ENCODE peak calls at places on chromosomes 6 and 20, in eight cellular contexts. Q, C, Y, R, H, V, G and F are unnamed samples.

GRCh38 chr6:32406197-32406596 is 784 bp downstream of the BTNL2 start:
- DNase-seq in Y (no peak), V (no peak), Q (no peak), R (no peak), H (no peak), G (no peak), C (no peak), F (no peak)

GRCh38 chr20:58458342-58459057 is 56.7 kb downstream of the APCDD1L start:
- DNase-seq in G (no peak), H (peak), V (peak), Q (peak), C (no peak), R (no peak), Y (no peak), F (no peak)

GRCh38 chr20:4065405-4065841 is 50.1 kb upstream of the RNF24 start:
- DNase-seq in C (no peak), V (peak), Q (no peak), H (no peak), Y (no peak), R (no peak), G (no peak), F (no peak)

GRCh38 chr6:140048202-140048790 is 673.8 kb upstream of the CITED2 start:
- DNase-seq in G (no peak), Q (no peak), R (no peak), H (no peak), V (no peak), Y (no peak), C (no peak), F (no peak)

GRCh38 chr20:48153523-48153922 is 368.2 kb upstream of the SULF2 start:
- DNase-seq in H (no peak), V (peak), C (no peak), R (no peak), Q (no peak), G (no peak), Y (no peak), F (no peak)

GRCh38 chr20:45343445-45343866 is 4.8 kb downstream of the SDC4 start:
- DNase-seq in Y (no peak), R (peak), V (no peak), G (no peak), Q (no peak), H (no peak), C (no peak), F (peak)

GRCh38 chr6:144434308-144434990 is 149.3 kb downstream of the UTRN start:
- DNase-seq in V (peak), Y (no peak), G (no peak), C (no peak), Q (no peak), H (no peak), R (no peak), F (no peak)

GRCh38 chr6:12353731-12354130 is 63.6 kb downstream of the EDN1 start:
- DNase-seq in Q (no peak), C (no peak), V (peak), H (no peak), Y (no peak), G (no peak), R (no peak), F (no peak)

GRCh38 chr6:169654590-169655391 is 47.0 kb downstream of the WDR27 start:
- DNase-seq in Q (peak), C (peak), R (peak), V (no peak), H (peak), G (peak), Y (peak), F (peak)

GRCh38 chr6:164414695-164415094 is 894.7 kb downstream of the C6orf118 start:
- DNase-seq in R (no peak), V (no peak), C (no peak), Y (no peak), G (no peak), Q (no peak), H (no peak), F (no peak)

GRCh38 chr6:78561015-78561414 is 306.3 kb upstream of the IRAK1BP1 start:
- DNase-seq in C (no peak), V (peak), R (no peak), G (no peak), H (no peak), Y (no peak), Q (no peak), F (no peak)

GRCh38 chr6:126720326-126720725 is 380.4 kb downstream of the CENPW start:
- DNase-seq in G (no peak), R (no peak), H (no peak), Q (no peak), V (peak), C (no peak), Y (no peak), F (no peak)

GRCh38 chr6:25088513-25088912 is 152.8 kb upstream of the RIPOR2 start:
- DNase-seq in V (peak), Q (no peak), Y (no peak), G (no peak), H (no peak), R (no peak), C (no peak), F (no peak)

GRCh38 chr6:89986650-89987074 is 92.4 kb downstream of the GJA10 start:
- DNase-seq in G (no peak), R (no peak), V (peak), C (no peak), Q (no peak), Y (no peak), H (no peak), F (no peak)

GRCh38 chr20:25178563-25179438 is 16.7 kb upstream of the ENTPD6 start:
- DNase-seq in C (no peak), Y (no peak), R (no peak), G (no peak), V (peak), Q (no peak), H (no peak), F (no peak)

GRCh38 chr6:136923116-136923953 is 1.2 kb downstream of the SLC35D3 start:
- DNase-seq in G (no peak), C (no peak), Y (no peak), V (no peak), R (no peak), Q (peak), H (peak), F (no peak)

GRCh38 chr6:136511921-136512320 is 38.3 kb downstream of the MAP7 start:
- DNase-seq in V (no peak), Q (no peak), G (no peak), Y (peak), H (no peak), C (no peak), R (no peak), F (no peak)

GRCh38 chr6:150527100-150527499 is 72.6 kb upstream of the PLEKHG1 start:
- DNase-seq in Q (no peak), Y (no peak), C (no peak), R (no peak), G (no peak), V (no peak), H (no peak), F (peak)

GRCh38 chr6:158819213-158819976 is at the start of gene EZR:
- DNase-seq in C (peak), Q (peak), H (peak), G (peak), R (peak), V (peak), Y (peak), F (peak)

GRCh38 chr6:122712864-122713612 is 66.5 kb upstream of the FABP7 start:
- DNase-seq in Q (no peak), V (no peak), Y (no peak), G (no peak), R (no peak), H (no peak), C (no peak), F (no peak)

GRCh38 chr20:20466341-20466879 is 98.5 kb downstream of the INSM1 start:
- DNase-seq in R (no peak), G (no peak), Y (no peak), C (no peak), Q (no peak), H (no peak), V (peak), F (no peak)

GRCh38 chr20:62025832-62026563 is 39.7 kb downstream of the TAF4 start:
- DNase-seq in H (no peak), G (no peak), R (no peak), V (peak), Q (no peak), Y (peak), C (peak), F (no peak)

GRCh38 chr20:36792422-36792821 is 18.9 kb upstream of the DSN1 start:
- DNase-seq in R (peak), Y (peak), G (no peak), C (no peak), H (peak), Q (no peak), V (peak), F (no peak)

GRCh38 chr20:34249291-34249690 is 8.1 kb downstream of the ASIP start:
- DNase-seq in V (peak), Q (no peak), G (no peak), Y (no peak), H (no peak), C (no peak), R (no peak), F (no peak)

GRCh38 chr6:67544851-67545452 is 1090.1 kb upstream of the ADGRB3 start:
- DNase-seq in Y (no peak), C (no peak), H (no peak), G (no peak), R (no peak), Q (no peak), V (no peak), F (no peak)

GRCh38 chr20:46088409-46089075 is 1.2 kb downstream of the NCOA5 start:
- DNase-seq in Y (no peak), V (peak), H (no peak), R (no peak), G (no peak), Q (no peak), C (no peak), F (no peak)

GRCh38 chr20:39032997-39033396 is 70.9 kb downstream of the DHX35 start:
- DNase-seq in V (no peak), G (no peak), R (no peak), H (no peak), Q (no peak), Y (no peak), C (no peak), F (no peak)